ENCODE peak calls at places on chromosomes 2 and 18, in five cellular contexts. P, H, Y, Z and A are unnamed samples.

GRCh38 chr2:71070294-71071025 is 2.0 kb downstream of the NAGK start:
- DNase-seq in Z (no peak), H (peak), Y (peak), P (peak), A (peak)

GRCh38 chr2:106579750-106580197 is 92.6 kb downstream of the CD8B2 start:
- DNase-seq in P (no peak), Y (no peak), Z (no peak), H (no peak), A (no peak)

GRCh38 chr2:44942304-44943030 is 965 bp downstream of the SIX3 start:
- DNase-seq in Z (no peak), P (no peak), Y (peak), H (no peak), A (no peak)

GRCh38 chr18:77635441-77635840 is 385.8 kb downstream of the GALR1 start:
- DNase-seq in P (no peak), H (no peak), Y (no peak), Z (peak), A (no peak)

GRCh38 chr2:180472133-180472532 is 465.0 kb upstream of the CWC22 start:
- DNase-seq in Z (no peak), H (no peak), Y (no peak), P (no peak), A (peak)

GRCh38 chr2:68367918-68368656 is 3.0 kb downstream of the PLEK start:
- DNase-seq in P (no peak), Z (no peak), Y (no peak), H (no peak), A (no peak)

GRCh38 chr2:195559431-195559914 is 97.6 kb upstream of the SLC39A10 start:
- DNase-seq in Y (peak), H (no peak), P (peak), Z (no peak), A (peak)

GRCh38 chr2:205053827-205054410 is 508.6 kb downstream of the PARD3B start:
- DNase-seq in P (peak), Y (no peak), Z (no peak), H (peak), A (no peak)

GRCh38 chr2:47323822-47324171 is 79.2 kb upstream of the MSH2 start:
- DNase-seq in Z (no peak), H (no peak), Y (no peak), P (no peak), A (no peak)

GRCh38 chr2:239369631-239370161 is 31.1 kb downstream of the HDAC4 start:
- DNase-seq in Y (peak), H (no peak), Z (no peak), P (peak), A (peak)

GRCh38 chr2:176128172-176129012 is 1.1 kb upstream of the HOXD8 start:
- DNase-seq in Z (no peak), Y (peak), P (no peak), H (no peak), A (no peak)

GRCh38 chr2:219521066-219521880 is 7.0 kb downstream of the ASIC4 start:
- DNase-seq in P (no peak), Y (peak), H (peak), Z (no peak), A (peak)

GRCh38 chr2:30782124-30782523 is 25.1 kb downstream of the CAPN13 start:
- DNase-seq in P (no peak), H (peak), Z (no peak), Y (no peak), A (no peak)

GRCh38 chr2:56102866-56103265 is 80.9 kb upstream of the CCDC85A start:
- DNase-seq in Z (no peak), P (peak), H (no peak), Y (no peak), A (peak)

GRCh38 chr2:101113441-101114267 is 37.5 kb downstream of the TBC1D8 start:
- DNase-seq in H (peak), Z (no peak), Y (no peak), P (peak), A (peak)

GRCh38 chr2:238655974-238656722 is 191.7 kb upstream of the TWIST2 start:
- DNase-seq in P (no peak), Y (no peak), H (no peak), Z (no peak), A (peak)

GRCh38 chr18:57532987-57533386 is 53.5 kb downstream of the FECH start:
- DNase-seq in P (no peak), Y (no peak), Z (no peak), H (no peak), A (no peak)

GRCh38 chr2:64363848-64364247 is 90.1 kb upstream of the LGALSL start:
- DNase-seq in H (no peak), P (no peak), Y (no peak), Z (no peak), A (no peak)

GRCh38 chr2:64914735-64915509 is 74.3 kb upstream of the SLC1A4 start:
- DNase-seq in Z (peak), Y (no peak), H (peak), P (no peak), A (peak)

GRCh38 chr2:196823750-196824149 is 14.6 kb upstream of the C2orf66 start:
- DNase-seq in Y (no peak), P (peak), Z (no peak), H (peak), A (peak)

GRCh38 chr2:77034460-77034859 is 487.7 kb downstream of the LRRTM4 start:
- DNase-seq in Y (no peak), P (no peak), Z (no peak), H (no peak), A (no peak)
- H3K4me3 ChIP-seq in Y (no peak), P (no peak), Z (no peak), H (no peak), A (no peak)

GRCh38 chr2:166419616-166419934 is 43.8 kb upstream of the SCN9A start:
- DNase-seq in P (peak), Z (no peak), Y (no peak), H (peak), A (peak)
- TF ChIP-seq CTCF in P (peak), Z (no peak), Y (peak), H (peak), A (peak)

DNA sequence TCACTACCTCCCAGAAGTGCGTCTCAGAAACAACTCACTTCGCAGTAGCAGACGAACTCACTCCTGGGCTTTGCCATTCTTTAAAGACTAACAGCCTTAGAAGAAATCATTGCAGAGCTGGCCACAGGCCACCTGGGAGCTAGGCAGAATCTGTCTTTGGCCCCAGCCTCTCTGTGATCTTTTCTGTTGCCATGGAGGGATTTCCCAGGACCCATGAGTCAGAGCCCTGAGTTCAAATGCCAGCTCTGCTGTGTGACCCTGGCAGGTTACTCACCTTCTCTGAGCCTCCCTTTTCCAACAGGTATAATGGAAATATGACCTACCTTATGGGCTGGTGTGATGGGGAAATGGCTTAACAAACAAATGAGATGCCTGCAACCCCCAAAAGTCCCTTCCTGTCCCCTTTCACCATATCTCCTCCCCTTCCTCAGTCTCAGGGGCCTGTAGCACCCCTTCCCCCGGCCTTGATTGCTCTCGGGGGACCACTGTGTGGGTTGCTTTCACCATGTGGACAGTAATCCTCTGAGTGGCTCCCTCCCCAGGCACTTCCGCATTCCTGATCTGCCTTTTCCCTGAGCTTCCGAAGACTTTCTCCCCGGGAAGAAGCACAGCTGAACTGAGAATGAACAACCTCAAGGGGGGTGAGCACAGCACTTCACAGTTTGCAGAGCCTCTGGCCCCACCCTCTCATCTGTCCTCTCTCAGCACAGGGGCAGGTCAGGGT is 34.0 kb upstream of the SLC66A3 start:
- DNase-seq in Y (no peak), Z (no peak), P (no peak), H (no peak), A (no peak)
- H3K4me3 ChIP-seq in Y (no peak), Z (no peak), P (no peak), H (no peak), A (no peak)

DNA sequence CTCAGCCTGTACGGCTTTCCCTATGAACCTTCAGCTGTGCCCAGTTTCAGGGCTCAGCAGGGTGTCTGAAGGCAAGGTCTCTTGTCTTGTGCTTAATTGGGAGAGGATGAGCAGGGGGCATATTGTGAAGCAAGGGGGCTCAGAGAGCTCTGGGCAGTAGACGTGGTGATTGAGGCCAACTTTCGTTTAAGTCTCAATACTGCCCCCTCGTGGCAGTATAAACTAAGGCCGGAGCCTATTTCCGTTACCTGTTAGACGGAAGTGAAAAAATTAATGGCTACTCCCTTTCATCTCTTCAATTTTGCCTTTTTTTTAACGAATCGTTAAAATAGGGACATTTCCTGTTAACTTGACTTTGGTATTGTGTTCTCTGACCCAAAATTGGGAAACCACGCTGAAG is 193.4 kb downstream of the TDRD15 start:
- DNase-seq in Y (no peak), H (peak), Z (peak), P (peak), A (no peak)
- TF ChIP-seq CTCF in Y (peak), H (peak), Z (peak), P (peak), A (no peak)

GRCh38 chr18:32770651-32771168 is 2.1 kb downstream of the KLHL14 start:
- DNase-seq in Z (no peak), Y (peak), H (peak), P (no peak), A (no peak)
- H3K4me3 ChIP-seq in Z (peak), Y (peak), H (peak), P (peak), A (no peak)

GRCh38 chr2:61660511-61661388 is 122.6 kb upstream of the XPO1 start:
- DNase-seq in Y (no peak), H (peak), P (peak), Z (peak), A (no peak)
- TF ChIP-seq CTCF in Y (no peak), H (no peak), P (no peak), Z (peak), A (no peak)

GRCh38 chr2:234095301-234095700 is 44.8 kb downstream of the SPP2 start:
- DNase-seq in P (no peak), Y (no peak), Z (no peak), H (no peak), A (no peak)

GRCh38 chr2:234096164-234096563 is 45.7 kb downstream of the SPP2 start:
- DNase-seq in H (no peak), Y (no peak), Z (no peak), P (no peak), A (no peak)

GRCh38 chr2:234091883-234092282 is 41.4 kb downstream of the SPP2 start:
- DNase-seq in P (no peak), H (no peak), Y (no peak), Z (no peak), A (no peak)

DNA sequence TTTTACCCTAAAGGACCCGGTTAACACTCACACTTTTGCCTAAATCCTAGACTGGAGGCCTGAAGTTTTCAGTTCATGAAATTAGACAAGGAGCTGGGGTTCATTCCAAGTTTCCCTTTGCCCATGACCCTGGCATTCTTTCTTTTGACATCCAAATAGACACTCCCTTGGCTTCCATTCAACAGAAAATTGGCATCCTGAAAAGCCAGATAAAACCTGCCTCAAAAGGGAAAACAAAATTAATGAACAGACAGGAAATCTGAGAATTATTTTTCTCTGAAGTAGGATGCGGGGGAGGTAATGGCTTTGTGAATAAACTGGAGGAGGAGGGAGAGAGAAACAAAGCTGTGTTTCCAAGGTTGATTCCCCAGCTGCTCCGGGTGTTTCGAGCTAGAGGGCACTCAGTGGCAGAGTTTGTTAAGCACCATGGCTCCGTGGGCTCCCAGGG is 41.0 kb downstream of the SPP2 start:
- DNase-seq in Y (no peak), H (no peak), P (no peak), Z (no peak), A (no peak)
- H3K4me3 ChIP-seq in Y (no peak), H (no peak), P (no peak), Z (no peak), A (no peak)

GRCh38 chr2:199480966-199481365 is 23.2 kb upstream of the SATB2 start:
- DNase-seq in Y (no peak), H (no peak), Z (no peak), P (no peak), A (no peak)
- TF ChIP-seq CTCF in Y (no peak), H (no peak), Z (no peak), P (no peak), A (no peak)

DNA sequence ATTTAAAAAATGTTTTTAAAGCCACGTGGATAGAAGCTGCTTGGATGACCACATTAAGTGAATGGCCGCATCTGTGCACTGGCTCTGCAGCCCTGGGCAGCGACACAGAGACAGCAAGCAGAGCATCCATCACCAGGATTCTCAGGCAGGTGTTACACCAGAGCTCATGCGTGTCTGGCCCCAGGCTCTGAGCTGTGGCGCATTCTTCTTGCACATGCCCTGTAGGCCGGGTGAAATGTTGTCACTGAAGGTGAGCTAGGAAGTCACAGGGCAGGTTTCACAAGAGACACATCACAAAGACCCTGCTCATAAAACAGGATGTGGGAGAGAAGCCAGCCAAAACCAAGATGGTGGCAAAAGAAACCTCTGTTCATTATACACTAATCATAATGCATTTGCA is 8.4 kb upstream of the PXDN start:
- DNase-seq in Y (no peak), Z (no peak), H (no peak), P (no peak), A (no peak)
- H3K4me3 ChIP-seq in Y (no peak), Z (no peak), H (no peak), P (no peak), A (no peak)